ENCODE peak calls at places on chromosomes 16 and 17, in five cellular contexts. J, W, K, I and X are unnamed samples.

GRCh38 chr17:38702900-38703741 is 2.0 kb upstream of the MLLT6 start:
- DNase-seq in J (no peak), W (no peak), K (no peak), I (no peak), X (peak)

GRCh38 chr17:13835151-13835550 is 233.4 kb upstream of the HS3ST3A1 start:
- DNase-seq in J (peak), W (no peak), K (no peak), I (no peak), X (no peak)

GRCh38 chr17:37261286-37261685 is 114.5 kb upstream of the C17orf78 start:
- DNase-seq in J (no peak), W (peak), K (no peak), I (no peak), X (no peak)

GRCh38 chr16:64238576-64238975 is 883.3 kb downstream of the CDH11 start:
- DNase-seq in J (peak), W (peak), K (no peak), I (no peak), X (no peak)

GRCh38 chr16:1965610-1966009 is 984 bp upstream of the RPS2 start:
- DNase-seq in J (no peak), W (no peak), K (no peak), I (no peak), X (peak)

GRCh38 chr16:65071371-65072311 is 50.2 kb downstream of the CDH11 start:
- DNase-seq in J (peak), W (peak), K (no peak), I (no peak), X (no peak)

GRCh38 chr16:12496866-12497265 is 306.8 kb downstream of the CPPED1 start:
- DNase-seq in J (no peak), W (no peak), K (no peak), I (no peak), X (no peak)

GRCh38 chr17:66893863-66894262 is 58.9 kb downstream of the CACNG5 start:
- DNase-seq in J (no peak), W (no peak), K (no peak), I (no peak), X (no peak)

GRCh38 chr16:80300876-80301275 is 239.9 kb upstream of the DYNLRB2 start:
- DNase-seq in J (peak), W (peak), K (no peak), I (no peak), X (no peak)

GRCh38 chr16:22948603-22949368 is 134.8 kb downstream of the HS3ST2 start:
- DNase-seq in J (peak), W (peak), K (peak), I (peak), X (peak)

DNA sequence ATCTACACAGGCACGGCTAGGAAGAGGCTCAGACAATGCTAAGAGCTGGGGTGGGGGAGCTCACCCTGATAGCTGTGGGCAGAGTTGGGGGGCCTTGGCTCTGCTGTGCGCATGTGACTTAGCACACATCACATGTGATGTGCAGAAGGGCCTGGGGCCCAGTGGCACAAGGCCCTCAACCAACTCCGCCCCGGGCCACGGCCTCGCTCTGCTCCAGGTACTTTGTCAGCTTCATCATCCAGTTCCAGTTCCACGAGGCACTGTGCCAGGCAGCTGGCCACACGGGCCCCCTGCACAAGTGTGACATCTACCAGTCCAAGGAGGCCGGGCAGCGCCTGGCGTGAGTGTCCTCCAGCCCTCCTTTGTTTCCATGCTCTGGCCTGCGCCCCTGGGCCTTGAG is 19.3 kb downstream of the ACE start:
- DNase-seq in J (no peak), W (no peak), K (no peak), I (no peak), X (no peak)
- H3K27ac ChIP-seq in J (no peak), W (no peak), K (no peak), I (no peak), X (no peak)

GRCh38 chr16:30774367-30775130 is 12.4 kb downstream of the RNF40 start:
- DNase-seq in J (no peak), W (no peak), K (peak), I (no peak), X (no peak)
- H3K4me2 ChIP-seq in J (peak), W (peak), K (peak), I (peak), X (no peak)

GRCh38 chr17:4365628-4366311 is 705 bp downstream of the UBE2G1 start:
- DNase-seq in J (no peak), W (no peak), K (peak), I (peak), X (peak)

GRCh38 chr17:4365103-4365627 is 1.3 kb downstream of the UBE2G1 start:
- DNase-seq in J (peak), W (peak), K (peak), I (peak), X (peak)

GRCh38 chr17:4358154-4358553 is 8.3 kb downstream of the UBE2G1 start:
- DNase-seq in J (no peak), W (no peak), K (no peak), I (no peak), X (no peak)

GRCh38 chr17:4364622-4365041 is 1.8 kb downstream of the UBE2G1 start:
- DNase-seq in J (no peak), W (no peak), K (no peak), I (no peak), X (no peak)

DNA sequence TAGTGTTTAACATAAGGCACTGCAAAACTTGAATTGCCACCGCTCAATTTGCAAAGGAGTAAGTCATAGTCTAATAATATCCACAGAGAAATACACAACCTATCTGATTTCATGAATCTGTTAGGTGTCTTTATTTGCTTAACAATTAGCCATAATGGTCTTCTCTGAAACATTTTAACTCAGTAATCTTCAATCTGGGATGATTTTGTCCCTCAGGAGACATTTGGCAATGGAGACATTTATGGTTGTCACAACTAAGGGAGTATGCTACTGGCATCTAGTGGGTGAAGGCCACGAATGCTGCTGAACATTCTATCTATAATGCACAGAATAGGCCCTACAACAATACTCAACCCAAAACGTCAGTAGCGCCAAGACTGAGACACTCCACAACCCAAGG is 4.3 kb downstream of the UBE2G1 start:
- DNase-seq in J (peak), W (no peak), K (no peak), I (peak), X (peak)
- TF ChIP-seq CTCF in J (no peak), W (no peak), K (no peak), I (peak), X (peak)

DNA sequence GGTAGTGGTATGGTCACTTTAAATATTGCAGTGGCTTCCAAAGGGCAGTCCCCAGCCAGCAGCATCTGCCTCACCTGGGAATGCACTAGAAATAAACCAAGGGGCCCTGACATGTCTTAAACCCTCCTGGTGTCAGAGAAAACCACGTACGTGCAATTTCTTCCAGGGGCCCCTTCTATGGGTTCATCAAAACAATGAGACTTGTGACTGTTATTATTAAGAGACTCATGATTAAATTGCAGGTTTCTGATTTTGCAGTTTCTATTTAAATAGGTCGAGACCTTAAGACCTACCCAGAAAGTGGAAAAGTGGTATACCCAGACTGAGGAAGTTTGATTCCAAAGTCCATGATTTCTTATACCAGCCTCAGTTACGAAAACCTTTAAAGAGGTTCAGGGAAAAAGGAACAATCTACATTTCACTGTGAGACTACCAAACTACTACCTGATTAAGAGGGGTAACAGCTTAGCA is 746 bp upstream of the POLG2 start:
- DNase-seq in J (no peak), W (no peak), K (no peak), I (no peak), X (no peak)
- H3K27ac ChIP-seq in J (peak), W (peak), K (peak), I (peak), X (peak)

GRCh38 chr16:70548936-70549335 is 25.3 kb downstream of the SF3B3 start:
- DNase-seq in J (no peak), W (no peak), K (no peak), I (no peak), X (no peak)

GRCh38 chr16:70540994-70541393 is 17.4 kb downstream of the SF3B3 start:
- DNase-seq in J (no peak), W (no peak), K (no peak), I (no peak), X (no peak)

GRCh38 chr16:70550082-70550481 is 26.5 kb downstream of the SF3B3 start:
- DNase-seq in J (no peak), W (no peak), K (no peak), I (no peak), X (no peak)

DNA sequence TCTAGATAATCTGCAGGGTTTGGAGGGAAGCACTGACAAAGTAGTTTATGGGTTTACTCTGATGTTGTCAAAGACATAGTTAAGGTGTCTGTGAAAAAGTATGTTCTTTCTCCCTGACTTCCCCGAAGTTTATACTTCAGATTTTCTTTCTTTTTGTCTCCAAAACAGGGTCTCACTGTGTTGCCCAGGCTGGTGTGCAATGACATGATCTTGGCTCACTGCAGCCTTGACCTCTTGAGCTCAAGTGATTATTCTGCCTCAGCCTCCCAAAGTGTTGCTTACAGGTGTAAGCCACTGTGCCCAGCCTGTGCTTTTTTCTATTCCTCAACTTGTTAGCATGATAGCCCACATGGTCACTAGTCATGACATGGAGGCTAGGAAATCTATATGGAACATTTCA is 20.9 kb downstream of the SF3B3 start:
- DNase-seq in J (no peak), W (no peak), K (no peak), I (no peak), X (no peak)
- H3K4me2 ChIP-seq in J (no peak), W (no peak), K (no peak), I (no peak), X (no peak)

DNA sequence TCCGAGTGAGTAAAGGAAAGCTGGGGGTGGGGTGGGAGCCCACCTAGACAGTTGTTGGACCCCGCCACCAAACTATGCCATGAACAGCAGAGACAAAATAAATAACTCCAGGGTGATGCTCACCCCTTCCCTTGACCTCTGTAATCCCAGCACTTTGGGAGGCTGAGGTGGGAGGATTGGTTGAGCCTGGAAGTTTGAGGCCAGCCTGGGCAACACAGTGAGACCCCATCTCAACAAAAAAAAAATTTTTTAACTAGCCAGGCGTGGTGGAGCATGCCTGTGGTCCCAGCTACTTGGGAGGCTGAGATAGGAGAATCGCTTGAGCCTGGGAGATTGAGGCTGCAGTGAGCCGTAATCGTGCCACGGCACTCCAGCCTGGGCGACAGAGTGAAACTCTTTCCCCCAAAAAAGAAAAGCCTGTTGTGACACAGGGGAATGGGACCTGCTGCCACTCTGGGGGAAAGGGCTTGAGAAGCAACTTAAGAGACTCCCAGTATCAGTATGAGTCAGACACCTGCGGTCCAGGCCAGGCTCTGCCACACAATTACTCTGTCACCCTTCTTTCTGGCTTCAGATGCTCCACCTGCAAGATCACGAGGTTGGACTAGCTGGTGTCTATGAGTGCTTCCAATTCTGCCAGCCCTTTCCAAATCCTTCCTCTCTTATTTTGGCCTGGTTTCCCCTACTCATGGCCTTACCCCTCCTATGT is 5.0 kb downstream of the SGCA start:
- DNase-seq in J (no peak), W (no peak), K (no peak), I (no peak), X (no peak)
- TF ChIP-seq CTCF in J (no peak), W (no peak), K (no peak), I (no peak), X (no peak)

GRCh38 chr16:85392756-85393673 is 220.1 kb upstream of the GSE1 start:
- DNase-seq in J (no peak), W (no peak), K (no peak), I (no peak), X (no peak)

GRCh38 chr16:85391175-85391707 is 221.9 kb upstream of the GSE1 start:
- DNase-seq in J (no peak), W (no peak), K (no peak), I (no peak), X (no peak)

GRCh38 chr16:85391769-85392583 is 221.1 kb upstream of the GSE1 start:
- DNase-seq in J (no peak), W (no peak), K (no peak), I (no peak), X (no peak)

GRCh38 chr16:85389679-85390470 is 223.2 kb upstream of the GSE1 start:
- DNase-seq in J (no peak), W (no peak), K (no peak), I (no peak), X (no peak)

DNA sequence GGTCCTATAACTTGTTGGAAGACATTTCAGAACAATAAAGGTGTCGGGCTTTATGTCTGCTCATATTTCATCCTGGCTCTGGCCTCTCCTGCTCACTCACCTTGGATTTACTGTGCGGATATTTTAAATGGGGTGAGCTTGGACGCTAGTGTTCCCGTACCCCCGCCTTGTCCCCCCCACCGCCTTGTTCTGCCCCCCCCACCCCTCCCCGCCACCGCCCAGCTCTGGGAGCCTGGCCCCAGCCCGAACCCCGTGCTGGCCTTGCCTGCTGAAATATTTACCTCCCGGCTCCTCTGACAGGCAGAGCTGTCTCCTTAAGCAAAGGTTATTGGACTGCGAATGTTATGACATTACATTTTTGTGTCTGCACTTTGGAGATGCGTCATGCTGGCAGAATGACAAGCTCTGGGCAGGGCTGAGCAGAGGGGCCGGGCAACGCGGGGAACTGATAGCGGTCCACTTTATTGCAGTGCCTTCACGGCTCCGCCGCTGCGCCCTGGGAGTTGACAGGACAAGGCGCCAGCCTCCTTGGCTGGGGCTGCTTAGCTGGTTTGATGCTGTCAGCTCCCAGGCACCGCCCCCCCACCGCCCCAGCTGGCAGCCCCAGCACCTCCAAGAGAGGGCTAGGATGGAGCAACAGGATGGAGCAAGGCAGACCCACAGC is 222.5 kb upstream of the GSE1 start:
- DNase-seq in J (peak), W (peak), K (no peak), I (peak), X (no peak)
- H3K27ac ChIP-seq in J (peak), W (peak), K (no peak), I (peak), X (no peak)

GRCh38 chr17:68288804-68289203 is 2.1 kb downstream of the SLC16A6 start:
- DNase-seq in J (no peak), W (no peak), K (peak), I (peak), X (peak)
- H3K4me2 ChIP-seq in J (no peak), W (no peak), K (no peak), I (no peak), X (peak)

DNA sequence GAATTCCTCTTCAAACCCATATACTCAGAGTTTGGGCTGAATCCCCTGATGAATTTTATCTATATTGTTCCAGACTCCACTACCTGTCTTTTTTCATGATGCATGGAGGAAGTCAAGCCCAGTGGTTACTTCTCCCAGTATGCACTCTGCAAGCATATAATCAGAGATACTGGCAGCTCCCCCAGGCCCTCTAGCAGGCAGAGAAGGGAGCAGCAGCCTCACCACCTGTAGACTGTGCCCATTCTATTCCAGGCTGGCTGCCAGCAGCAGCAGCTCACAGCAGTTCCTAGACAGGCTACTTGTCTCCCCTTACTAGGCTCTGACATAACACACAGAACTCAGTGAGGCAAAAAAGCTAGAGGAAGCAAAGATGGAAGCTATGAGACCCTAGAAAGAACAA is 3.4 kb downstream of the MKS1 start:
- DNase-seq in J (no peak), W (no peak), K (no peak), I (peak), X (peak)
- TF ChIP-seq CTCF in J (no peak), W (no peak), K (no peak), I (no peak), X (peak)